ENCODE peak calls at places on chromosomes 16 and 17, in four cellular contexts. V is A549, A is K562, Q is HepG2. R is an unnamed sample.

GRCh38 chr16:79329163-79329521 is 271.4 kb downstream of the MAF start:
- DNase-seq in V (no peak), A (no peak), Q (no peak), R (no peak)

GRCh38 chr16:57810197-57811024 is 8.1 kb upstream of the KIFC3 start:
- DNase-seq in V (peak), A (peak), Q (peak), R (peak)

GRCh38 chr17:74842146-74842598 is 17.5 kb downstream of the GRIN2C start:
- DNase-seq in V (no peak), A (no peak), Q (no peak), R (no peak)

GRCh38 chr17:8494021-8494420 is 58.3 kb downstream of the NDEL1 start:
- DNase-seq in V (no peak), A (no peak), Q (no peak), R (no peak)

GRCh38 chr16:85616608-85617311 is 3.6 kb downstream of the GSE1 start:
- DNase-seq in V (no peak), A (peak), Q (no peak), R (no peak)

GRCh38 chr17:76515291-76515949 is 14.2 kb upstream of the RHBDF2 start:
- DNase-seq in V (no peak), A (peak), Q (no peak), R (no peak)

GRCh38 chr17:63774141-63774981 is at the start of gene DDX42:
- DNase-seq in V (peak), A (peak), Q (peak), R (peak)

GRCh38 chr16:54342001-54342776 is 55.6 kb upstream of the IRX3 start:
- DNase-seq in V (no peak), A (no peak), Q (no peak), R (no peak)

GRCh38 chr17:10198509-10199249 is at the start of gene GAS7:
- DNase-seq in V (no peak), A (no peak), Q (no peak), R (peak)

GRCh38 chr17:38881600-38882191 is 11.8 kb downstream of the LASP1 start:
- DNase-seq in V (peak), A (peak), Q (no peak), R (no peak)

GRCh38 chr17:17236295-17237025 is 508 bp downstream of the FLCN start:
- DNase-seq in V (peak), A (peak), Q (peak), R (peak)

GRCh38 chr17:37361543-37361942 is 14.2 kb upstream of the C17orf78 start:
- DNase-seq in V (peak), A (no peak), Q (no peak), R (no peak)

GRCh38 chr16:84369105-84369504 is 767 bp downstream of the ATP2C2 start:
- DNase-seq in V (no peak), A (no peak), Q (no peak), R (peak)

GRCh38 chr17:77437017-77437416 is 296.2 kb downstream of the SEC14L1 start:
- DNase-seq in V (no peak), A (no peak), Q (no peak), R (no peak)

GRCh38 chr16:86573215-86573614 is 5.1 kb upstream of the FOXL1 start:
- DNase-seq in V (no peak), A (no peak), Q (no peak), R (peak)

GRCh38 chr16:84207869-84208268 is 16.9 kb downstream of the ADAD2 start:
- DNase-seq in V (no peak), A (no peak), Q (no peak), R (no peak)

GRCh38 chr17:51672058-51672457 is 411.7 kb downstream of the UTP18 start:
- DNase-seq in V (no peak), A (no peak), Q (no peak), R (no peak)

GRCh38 chr17:61444831-61445230 is 7.4 kb upstream of the TBX4 start:
- DNase-seq in V (peak), A (no peak), Q (no peak), R (no peak)

GRCh38 chr17:75512946-75513666 is 2.2 kb downstream of the CASKIN2 start:
- DNase-seq in V (no peak), A (no peak), Q (no peak), R (no peak)

GRCh38 chr16:58511933-58512815 is 3.1 kb upstream of the SETD6 start:
- DNase-seq in V (peak), A (peak), Q (peak), R (peak)

GRCh38 chr16:67628216-67628615 is 16.7 kb upstream of the CARMIL2 start:
- DNase-seq in V (no peak), A (no peak), Q (no peak), R (no peak)

GRCh38 chr16:67637625-67638024 is 7.3 kb upstream of the CARMIL2 start:
- DNase-seq in V (no peak), A (no peak), Q (no peak), R (no peak)

GRCh38 chr16:67636713-67637112 is 8.2 kb upstream of the CARMIL2 start:
- DNase-seq in V (no peak), A (no peak), Q (no peak), R (no peak)

DNA sequence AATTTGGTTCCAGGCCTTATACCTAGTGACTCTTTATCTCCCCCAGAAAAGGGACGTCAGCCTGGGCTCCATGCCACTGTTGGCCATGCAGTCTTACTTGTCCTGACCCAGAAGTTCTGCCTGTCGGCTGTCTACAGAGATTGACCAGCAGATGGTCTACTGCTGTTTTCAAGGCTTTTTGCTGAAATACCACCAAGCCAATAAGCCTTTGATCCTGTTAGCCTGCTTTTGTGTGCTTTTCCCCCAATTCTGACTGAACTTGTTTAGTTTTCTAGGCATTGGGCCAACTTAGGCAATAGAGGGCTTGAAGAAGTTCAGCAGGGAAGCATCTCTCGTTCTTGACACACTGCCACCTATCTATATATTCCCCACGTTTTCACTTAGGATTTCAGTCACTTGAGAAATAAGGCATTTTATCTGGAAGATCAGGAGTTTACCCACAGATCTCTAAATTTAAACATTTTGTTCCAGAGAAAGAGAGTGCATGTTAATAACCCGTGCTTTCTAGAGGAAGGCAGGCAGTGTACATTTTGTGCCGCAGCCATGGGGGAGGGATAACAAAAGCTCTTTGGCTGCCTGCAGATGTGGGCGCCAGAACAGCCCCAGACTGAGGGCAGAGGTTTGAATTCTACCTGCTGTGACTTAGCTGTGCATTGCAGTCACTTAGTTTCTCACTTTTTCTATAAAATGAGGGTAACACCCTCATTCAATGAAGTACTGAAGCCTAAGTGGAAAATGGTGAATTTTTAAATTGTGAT is 12.3 kb upstream of the CARMIL2 start:
- DNase-seq in V (no peak), A (no peak), Q (peak), R (no peak)
- TF ChIP-seq HMGXB4 in V (no peak), A (no peak), Q (no peak), R (no peak)

DNA sequence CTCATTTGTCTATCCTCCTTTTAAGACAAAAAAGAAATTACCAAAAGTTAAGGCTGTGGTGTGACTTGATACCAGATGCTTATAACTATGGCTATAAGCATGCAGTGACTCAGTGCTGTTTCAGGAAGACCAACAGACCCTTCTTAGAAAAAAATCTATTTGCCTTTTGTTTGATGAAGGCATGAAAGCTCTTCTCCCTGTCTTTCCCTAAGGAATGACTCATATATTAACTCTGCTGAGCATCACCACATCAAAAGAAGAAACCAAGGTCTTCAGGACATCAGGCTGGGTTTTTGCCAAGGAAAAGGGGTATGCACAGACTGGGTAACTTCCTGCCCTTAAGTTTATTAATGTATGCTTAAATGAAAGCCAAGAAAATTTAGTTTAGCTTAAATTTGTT is 47.1 kb downstream of the VMP1 start:
- DNase-seq in V (peak), A (peak), Q (peak), R (no peak)
- TF ChIP-seq HMGXB4 in V (no peak), A (no peak), Q (no peak), R (no peak)

GRCh38 chr16:14586637-14587036 is 43.4 kb downstream of the PARN start:
- DNase-seq in V (no peak), A (no peak), Q (no peak), R (no peak)
- TF ChIP-seq HMGXB4 in V (no peak), A (no peak), Q (no peak), R (no peak)

GRCh38 chr17:2797632-2798031 is 1.4 kb downstream of the RAP1GAP2 start:
- DNase-seq in V (no peak), A (no peak), Q (no peak), R (no peak)

GRCh38 chr17:2797226-2797625 is 988 bp downstream of the RAP1GAP2 start:
- DNase-seq in V (no peak), A (no peak), Q (no peak), R (no peak)

GRCh38 chr17:2794116-2794803 is 2.0 kb upstream of the RAP1GAP2 start:
- DNase-seq in V (no peak), A (no peak), Q (no peak), R (no peak)

GRCh38 chr17:2796164-2797140 is at the start of gene RAP1GAP2:
- DNase-seq in V (no peak), A (no peak), Q (no peak), R (no peak)

DNA sequence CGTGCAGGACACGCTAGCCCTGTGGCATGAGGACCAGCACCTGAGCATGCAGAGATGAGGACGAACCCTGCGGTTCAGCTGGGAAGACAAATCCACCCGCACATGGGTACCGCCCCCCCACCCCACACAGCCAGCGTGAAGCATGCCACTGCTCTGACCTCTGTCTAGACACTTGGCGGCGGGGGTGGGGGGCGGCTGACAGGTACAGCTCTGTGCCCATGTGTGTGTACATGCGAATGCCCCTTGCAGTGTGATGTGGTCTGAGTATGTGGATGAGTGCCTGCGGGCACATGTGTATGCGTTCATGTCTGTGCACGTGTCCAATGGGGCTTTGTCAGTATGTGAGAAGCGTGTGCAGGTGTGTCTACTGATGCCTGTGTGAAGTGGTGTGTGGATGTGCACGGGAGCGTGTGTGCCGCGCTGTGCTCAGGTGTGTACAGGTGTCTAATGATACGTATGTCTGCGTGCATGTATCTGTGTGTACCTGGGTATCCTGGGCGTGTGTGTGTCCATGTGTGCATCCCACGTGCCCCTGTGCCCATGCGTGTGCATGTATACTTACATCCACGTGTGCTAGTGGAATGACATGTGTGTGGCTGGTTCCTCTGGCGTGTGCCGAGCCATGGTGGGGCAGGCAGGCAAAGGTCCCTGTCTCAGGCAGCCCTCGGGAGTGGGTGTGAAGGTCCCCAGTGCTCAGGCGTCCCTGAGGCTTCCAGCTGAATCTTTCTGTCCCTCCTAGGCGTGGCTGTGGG is 650 bp upstream of the RAP1GAP2 start:
- DNase-seq in V (no peak), A (no peak), Q (no peak), R (no peak)
- TF ChIP-seq HMGXB4 in V (no peak), A (no peak), Q (no peak), R (no peak)

GRCh38 chr16:30870904-30871303 is 23.0 kb downstream of the BCL7C start:
- DNase-seq in V (no peak), A (no peak), Q (no peak), R (no peak)

GRCh38 chr16:30875881-30876791 is 17.7 kb downstream of the BCL7C start:
- DNase-seq in V (no peak), A (peak), Q (no peak), R (no peak)

GRCh38 chr16:30874244-30874820 is 19.5 kb downstream of the BCL7C start:
- DNase-seq in V (no peak), A (no peak), Q (no peak), R (no peak)

GRCh38 chr16:30876867-30877266 is 17.0 kb downstream of the BCL7C start:
- DNase-seq in V (peak), A (no peak), Q (peak), R (peak)

GRCh38 chr16:30874821-30875717 is 18.8 kb downstream of the BCL7C start:
- DNase-seq in V (peak), A (peak), Q (peak), R (peak)
- TF ChIP-seq HMGXB4 in V (no peak), A (no peak), Q (peak), R (peak)

GRCh38 chr17:28950017-28950751 is 1.1 kb downstream of the PHF12 start:
- DNase-seq in V (peak), A (peak), Q (peak), R (peak)
- TF ChIP-seq HMGXB4 in V (no peak), A (no peak), Q (peak), R (peak)

R was measured in WTC11.